ENCODE peak calls at places on chromosomes 3 and 15, in eight cellular contexts. V is SK-N-SH, O is progenitor cell of endocrine pancreas, D is BE2C, J is GM04504, A is NAMALWA, R is amniotic stem cell, W is AG08395. T is an unnamed sample.

GRCh38 chr3:146308682-146309081 is 57.8 kb upstream of the PLSCR4 start:
- DNase-seq in V (no peak), O (no peak), D (no peak), J (peak), A (no peak), R (peak), W (peak), T (no peak)

GRCh38 chr3:109874900-109875735 is 537.8 kb upstream of the DPPA4 start:
- DNase-seq in V (no peak), O (no peak), D (no peak), J (peak), A (no peak), R (no peak), W (no peak), T (no peak)

GRCh38 chr3:21901504-21901903 is 150.5 kb upstream of the ZNF385D start:
- DNase-seq in V (no peak), O (no peak), D (no peak), J (no peak), A (no peak), R (no peak), W (no peak), T (no peak)

GRCh38 chr3:144636833-144637232 is 665.2 kb downstream of the DIPK2A start:
- DNase-seq in V (no peak), O (no peak), D (peak), J (no peak), A (peak), R (no peak), W (no peak), T (peak)

GRCh38 chr15:76903251-76903681 is 1.9 kb downstream of the SCAPER start:
- DNase-seq in V (peak), O (no peak), D (no peak), J (peak), A (peak), R (no peak), W (peak), T (no peak)

GRCh38 chr15:88894819-88895767 is at the start of gene HAPLN3:
- DNase-seq in V (peak), O (no peak), D (no peak), J (no peak), A (no peak), R (no peak), W (peak), T (peak)

GRCh38 chr3:119365418-119365817 is 71.2 kb downstream of the ARHGAP31 start:
- DNase-seq in V (peak), O (no peak), D (no peak), J (no peak), A (no peak), R (no peak), W (no peak), T (no peak)

GRCh38 chr3:183551930-183552329 is 3.6 kb downstream of the KLHL6 start:
- DNase-seq in V (no peak), O (no peak), D (no peak), J (no peak), A (peak), R (no peak), W (no peak), T (no peak)

GRCh38 chr3:151925419-151925818 is 52.0 kb downstream of the SUCNR1 start:
- DNase-seq in V (no peak), O (no peak), D (no peak), J (no peak), A (no peak), R (no peak), W (no peak), T (no peak)

GRCh38 chr3:187150599-187150998 is 11.3 kb upstream of the RPL39L start:
- DNase-seq in V (no peak), O (no peak), D (peak), J (no peak), A (peak), R (no peak), W (no peak), T (no peak)

GRCh38 chr15:82799183-82799841 is 6.6 kb downstream of the FSD2 start:
- DNase-seq in V (no peak), O (no peak), D (no peak), J (no peak), A (no peak), R (no peak), W (no peak), T (no peak)